ENCODE peak calls at places on chromosomes 13 and 19, in six cellular contexts. V is A549; N is left lung; X is CD8-positive, alpha-beta memory T cell; R is fibroblast of lung; H is mesendoderm. Y is an unnamed sample.

GRCh38 chr13:43111887-43112400 is 88.6 kb downstream of the DNAJC15 start:
- DNase-seq in H (no peak), R (no peak), X (no peak), V (no peak), N (no peak), Y (no peak)

GRCh38 chr19:3366104-3366760 is at the start of gene NFIC:
- DNase-seq in R (peak), N (peak), H (peak), V (no peak), X (no peak), Y (no peak)

GRCh38 chr13:27174766-27175455 is 3.3 kb upstream of the USP12 start:
- DNase-seq in V (no peak), R (no peak), X (no peak), H (no peak), N (no peak), Y (no peak)

GRCh38 chr13:113864303-113864890 is 521 bp upstream of the GAS6 start:
- DNase-seq in H (no peak), R (no peak), V (no peak), N (no peak), X (no peak), Y (no peak)

GRCh38 chr13:48813518-48813917 is 159.8 kb downstream of the CYSLTR2 start:
- DNase-seq in X (no peak), H (no peak), N (no peak), V (no peak), R (no peak), Y (no peak)

GRCh38 chr13:21872795-21873194 is 201.9 kb downstream of the FGF9 start:
- DNase-seq in X (no peak), V (no peak), N (no peak), R (no peak), H (no peak), Y (no peak)

GRCh38 chr19:32041681-32042292 is 303.6 kb upstream of the ZNF507 start:
- DNase-seq in V (peak), X (no peak), H (peak), N (no peak), R (peak), Y (peak)

GRCh38 chr19:3441089-3441985 is 39.0 kb downstream of the SMIM24 start:
- DNase-seq in V (no peak), X (no peak), H (peak), R (no peak), N (peak), Y (no peak)

GRCh38 chr13:56457535-56458200 is 683.0 kb upstream of the PRR20A start:
- DNase-seq in R (no peak), V (no peak), X (no peak), H (no peak), N (no peak), Y (no peak)

GRCh38 chr13:50617134-50617721 is 226.3 kb downstream of the DLEU7 start:
- DNase-seq in N (no peak), V (no peak), R (peak), X (no peak), H (no peak), Y (no peak)

GRCh38 chr19:47854459-47854858 is 4.6 kb upstream of the TPRX2 start:
- DNase-seq in V (no peak), X (no peak), N (no peak), H (no peak), R (no peak), Y (peak)

GRCh38 chr13:52642131-52642530 is at the start of gene HNRNPA1L2:
- DNase-seq in X (no peak), R (no peak), H (no peak), V (no peak), N (no peak), Y (no peak)

GRCh38 chr19:17330546-17331253 is 4.0 kb downstream of the ANO8 start:
- DNase-seq in H (no peak), R (no peak), N (no peak), X (no peak), V (no peak), Y (no peak)

GRCh38 chr13:94967183-94968039 is 255.1 kb upstream of the SOX21 start:
- DNase-seq in H (peak), V (peak), X (no peak), R (peak), N (peak), Y (no peak)

GRCh38 chr19:5947435-5947834 is 30.5 kb downstream of the RANBP3 start:
- DNase-seq in N (peak), R (peak), X (no peak), H (no peak), V (no peak), Y (no peak)

GRCh38 chr19:56637976-56638555 is 4.9 kb upstream of the SMIM17 start:
- DNase-seq in N (no peak), H (peak), V (peak), X (no peak), R (peak), Y (peak)

GRCh38 chr19:55015126-55015525 is 22.9 kb downstream of the GP6 start:
- DNase-seq in X (no peak), H (no peak), N (no peak), R (no peak), V (no peak), Y (no peak)
- H3K4me3 ChIP-seq in X (no peak), H (no peak), N (no peak), R (no peak), V (no peak), Y (no peak)

GRCh38 chr19:10817291-10818038 is 18.5 kb downstream of the TMED1 start:
- DNase-seq in R (peak), X (no peak), H (no peak), V (no peak), N (peak), Y (no peak)
- H3K4me3 ChIP-seq in R (peak), X (no peak), H (no peak), V (no peak), N (peak), Y (no peak)

GRCh38 chr19:49113762-49114629 is at the start of gene LIN7B:
- DNase-seq in N (peak), V (peak), X (peak), R (peak), H (peak), Y (peak)

GRCh38 chr19:49118565-49119410 is at the start of gene C19orf73:
- DNase-seq in X (peak), V (peak), N (peak), H (peak), R (peak), Y (peak)

GRCh38 chr19:49117677-49118564 is 1.0 kb downstream of the C19orf73 start:
- DNase-seq in R (no peak), V (no peak), X (no peak), H (no peak), N (no peak), Y (no peak)

GRCh38 chr19:49114630-49115363 is 627 bp downstream of the LIN7B start:
- DNase-seq in V (no peak), N (peak), R (peak), H (peak), X (peak), Y (no peak)

GRCh38 chr19:49116544-49116943 is 2.4 kb downstream of the LIN7B start:
- DNase-seq in X (no peak), N (no peak), H (no peak), V (no peak), R (no peak), Y (no peak)
- H3K4me3 ChIP-seq in X (no peak), N (no peak), H (no peak), V (no peak), R (no peak), Y (no peak)

DNA sequence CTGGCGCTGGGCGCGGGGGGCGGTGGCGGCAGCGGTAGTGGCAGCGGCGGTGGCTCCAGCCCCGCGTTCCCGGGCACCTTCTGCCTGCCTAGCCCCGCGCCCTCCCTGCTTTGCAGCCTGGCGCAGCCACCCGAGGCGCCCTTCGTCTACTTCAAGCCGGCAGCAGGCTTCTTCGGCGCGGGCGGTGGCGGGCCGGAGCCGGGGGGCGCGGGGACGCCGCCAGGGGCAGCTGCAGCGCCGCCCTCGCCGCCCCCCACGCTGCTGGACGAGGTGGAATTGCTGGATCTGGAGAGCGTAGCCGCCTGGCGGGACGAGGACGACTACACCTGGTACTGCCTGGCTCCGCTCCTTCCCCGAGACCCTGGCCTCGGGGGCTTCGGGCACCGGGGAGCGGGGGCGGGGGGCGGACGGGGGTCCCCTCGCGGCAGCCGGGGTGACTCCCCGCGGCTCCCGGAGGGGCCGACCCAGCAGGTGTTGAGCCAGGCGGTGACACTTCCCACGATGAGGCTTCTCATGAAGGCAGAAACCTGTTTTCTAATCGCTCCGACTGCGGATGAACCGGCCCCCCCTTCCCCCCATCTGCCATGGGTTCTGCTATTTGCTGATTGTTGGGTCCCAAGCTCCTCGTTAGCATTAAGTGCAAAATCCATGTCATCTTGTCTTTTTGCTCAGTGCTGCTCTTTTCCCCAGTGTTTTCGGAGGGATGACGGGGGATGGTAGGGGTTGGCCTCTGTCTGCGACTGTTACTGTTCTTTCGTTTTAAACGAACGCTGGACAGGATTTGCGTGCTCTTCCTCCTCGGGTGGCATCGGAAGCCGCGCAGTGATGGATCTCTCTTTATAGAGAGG is 948 bp downstream of the SLAIN1 start:
- DNase-seq in N (peak), H (peak), R (peak), X (peak), V (no peak), Y (peak)
- H3K4me3 ChIP-seq in N (peak), H (peak), R (peak), X (peak), V (peak), Y (peak)

GRCh38 chr19:51128227-51128626 is 3.5 kb downstream of the SIGLEC9 start:
- DNase-seq in X (no peak), V (no peak), R (no peak), N (no peak), H (no peak), Y (no peak)
- H3K4me3 ChIP-seq in X (peak), V (no peak), R (no peak), N (peak), H (no peak), Y (no peak)

DNA sequence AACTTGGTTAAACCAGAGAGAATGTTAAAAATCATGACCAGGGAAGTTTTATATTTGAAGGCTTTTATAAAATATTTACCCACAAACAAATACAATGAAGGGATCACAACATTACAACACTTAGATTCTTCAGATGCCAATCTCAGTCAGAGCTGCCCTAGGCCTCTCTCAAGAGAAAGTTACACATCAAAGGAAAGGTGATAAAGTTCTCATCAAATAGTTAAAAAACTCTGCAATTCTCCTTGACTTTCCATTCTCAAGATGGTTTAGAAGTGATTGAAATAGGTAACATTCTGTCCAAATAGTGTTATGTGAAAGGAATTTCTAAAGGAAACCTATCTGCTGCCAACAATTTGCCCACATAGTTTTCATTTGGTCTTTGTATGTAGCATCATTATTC is 1115.2 kb upstream of the MIR17HG start:
- DNase-seq in N (no peak), H (peak), V (no peak), R (peak), X (no peak), Y (no peak)
- H3K4me3 ChIP-seq in N (no peak), H (no peak), V (no peak), R (no peak), X (no peak), Y (no peak)

GRCh38 chr13:102698649-102698980 is 3.8 kb upstream of the METTL21C start:
- DNase-seq in N (no peak), H (no peak), X (no peak), V (no peak), R (no peak), Y (no peak)
- H3K4me3 ChIP-seq in N (no peak), H (no peak), X (no peak), V (no peak), R (no peak), Y (no peak)

GRCh38 chr19:42422092-42422575 is 5.1 kb downstream of the LIPE start:
- DNase-seq in H (no peak), V (no peak), N (no peak), R (no peak), X (no peak), Y (no peak)
- H3K4me3 ChIP-seq in H (no peak), V (no peak), N (peak), R (no peak), X (peak), Y (peak)

GRCh38 chr19:19167612-19168011 is 2.5 kb downstream of the MEF2B start:
- DNase-seq in N (no peak), X (no peak), R (no peak), H (no peak), V (no peak), Y (no peak)

GRCh38 chr19:19169236-19170052 is 619 bp downstream of the MEF2B start:
- DNase-seq in H (no peak), R (no peak), N (no peak), V (no peak), X (no peak), Y (no peak)

GRCh38 chr19:19171821-19172532 is 1.9 kb upstream of the MEF2B start:
- DNase-seq in H (no peak), N (no peak), R (peak), V (no peak), X (no peak), Y (no peak)

GRCh38 chr19:19171110-19171672 is 1.1 kb upstream of the MEF2B start:
- DNase-seq in R (no peak), H (no peak), X (no peak), V (no peak), N (no peak), Y (no peak)

DNA sequence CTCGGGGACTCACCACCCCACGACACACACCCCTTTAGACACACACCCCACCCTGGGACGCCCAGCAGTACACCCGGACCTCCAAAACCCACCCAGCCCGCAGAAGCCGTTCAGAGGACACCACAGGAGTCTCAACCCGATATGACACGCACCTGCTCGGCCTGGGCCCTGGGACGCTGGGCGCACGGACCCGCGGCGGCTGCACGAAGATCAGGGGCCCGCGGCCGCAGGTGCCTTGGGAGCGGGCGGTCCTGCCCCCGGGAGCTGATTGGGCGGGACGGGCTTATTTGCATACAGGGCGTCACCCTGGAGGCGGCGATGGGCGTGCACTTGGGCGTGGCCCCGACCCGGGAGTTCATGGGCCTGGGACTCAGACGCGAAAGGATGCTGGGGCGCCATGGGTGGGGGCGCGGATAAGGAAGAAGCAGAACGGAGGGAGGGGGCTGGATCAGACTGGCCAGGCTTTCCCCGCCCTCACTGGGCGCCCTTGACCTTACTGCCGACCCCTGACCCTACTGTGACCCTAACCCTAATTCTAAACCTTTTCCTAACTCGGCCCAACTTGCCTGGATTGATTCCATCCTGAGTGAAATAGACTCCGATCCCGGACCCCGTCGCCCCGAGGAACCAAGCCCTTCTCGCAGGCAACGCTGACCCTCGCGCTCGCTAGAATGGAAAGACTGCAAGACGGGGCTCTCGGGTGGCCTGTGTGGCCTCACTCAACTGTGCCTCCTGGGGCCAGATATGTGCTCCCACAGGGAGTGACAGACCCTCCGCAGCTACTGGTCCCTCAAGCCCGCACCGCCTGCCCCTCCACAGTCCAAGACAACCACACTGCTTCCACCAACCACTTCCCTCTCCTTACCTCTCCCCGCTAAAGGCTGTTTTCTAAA is at the start of gene MEF2B:
- DNase-seq in N (peak), H (peak), R (peak), V (no peak), X (peak), Y (peak)
- H3K4me3 ChIP-seq in N (peak), H (no peak), R (peak), V (no peak), X (peak), Y (peak)

GRCh38 chr19:37303591-37304171 is 67.2 kb upstream of the ZNF527 start:
- DNase-seq in H (peak), X (no peak), R (no peak), V (no peak), N (no peak), Y (no peak)
- H3K4me3 ChIP-seq in H (peak), X (no peak), R (peak), V (no peak), N (peak), Y (no peak)

Y was measured in Jurkat, Clone E6-1.